ENCODE peak calls at places on chromosomes 7 and 10, in ten cellular contexts. Y is activated CD8-positive, alpha-beta memory T cell treated with anti-CD3 and anti-CD28 coated beads, Interleukin-2, amount 10 ng/mL, durations not matched to agents 7 days and 5 days; X is GM03348; G is brain microvascular endothelial cell; F is NCI-H1417; W is NCI-H2029 treated with DMSO at 0.1 percent for 48 hours; L is DMS153; H is iPS-NIHi11; M is lower leg skin; D is stimulated activated CD8-positive, alpha-beta memory T cell treated with anti-CD3 and anti-CD28 coated beads, Interleukin-7, amount 100 ng/mL, for 24 hours. K is an unnamed sample.

GRCh38 chr10:44348496-44348895 is 36.4 kb downstream of the CXCL12 start:
- DNase-seq in F (no peak), G (no peak), H (no peak), Y (no peak), M (peak; percentile 60), X (no peak), D (no peak), W (no peak), L (no peak), K (no peak)

GRCh38 chr7:17991866-17992648 is 35.6 kb downstream of the PRPS1L1 start:
- DNase-seq in X (no peak), G (no peak), L (no peak), F (no peak), Y (no peak), M (no peak), D (no peak), W (no peak), H (no peak), K (no peak)

GRCh38 chr10:102412293-102412692 is 6.3 kb downstream of the PSD start:
- DNase-seq in F (no peak), G (no peak), H (no peak), Y (no peak), D (no peak), M (no peak), X (no peak), L (no peak), W (no peak), K (no peak)

GRCh38 chr7:111987115-111987826 is 218.9 kb downstream of the DOCK4 start:
- DNase-seq in Y (no peak), F (no peak), L (no peak), H (no peak), W (no peak), M (no peak), X (peak; percentile 36), D (no peak), G (no peak), K (peak; percentile 68)

GRCh38 chr7:112162161-112163020 is 43.8 kb downstream of the DOCK4 start:
- DNase-seq in M (no peak), D (no peak), H (peak; percentile 77), G (peak; percentile 82), W (peak; percentile 84), X (no peak), Y (no peak), F (peak; percentile 59), L (peak; percentile 61), K (no peak)

GRCh38 chr7:106345421-106346166 is 60.8 kb upstream of the NAMPT start:
- DNase-seq in X (no peak), L (no peak), D (peak; percentile 30), M (no peak), F (no peak), Y (peak; percentile 56), G (no peak), W (no peak), H (no peak), K (peak; percentile 33)

GRCh38 chr7:109522585-109522984 is 952.9 kb downstream of the DNAJB9 start:
- DNase-seq in X (no peak), F (no peak), D (no peak), Y (no peak), H (no peak), M (no peak), G (no peak), L (no peak), W (no peak), K (no peak)

GRCh38 chr10:9814285-9814866 is 1203.3 kb upstream of the CELF2 start:
- DNase-seq in M (no peak), F (no peak), G (peak; percentile 71), Y (no peak), D (no peak), X (peak; percentile 28), L (no peak), W (no peak), H (no peak), K (peak; percentile 38)

GRCh38 chr10:123721441-123722049 is 55.4 kb downstream of the GPR26 start:
- DNase-seq in H (no peak), Y (no peak), L (no peak), W (no peak), D (no peak), F (no peak), G (no peak), X (no peak), M (peak; percentile 18), K (no peak)

GRCh38 chr7:31071316-31071715 is 19.2 kb downstream of the ADCYAP1R1 start:
- DNase-seq in W (no peak), D (no peak), M (no peak), H (no peak), L (no peak), G (no peak), Y (no peak), F (no peak), X (no peak), K (no peak)

GRCh38 chr10:79434816-79435215 is 10.6 kb downstream of the ZCCHC24 start:
- DNase-seq in X (peak; percentile 78), H (no peak), Y (no peak), F (no peak), M (no peak), G (peak; percentile 68), D (no peak), L (no peak), W (no peak), K (peak; percentile 80)

GRCh38 chr10:114068054-114068707 is 24.5 kb downstream of the ADRB1 start:
- DNase-seq in Y (no peak), L (no peak), W (no peak), D (no peak), G (no peak), H (no peak), F (peak; percentile 24), X (no peak), M (no peak), K (peak; percentile 8)

K was measured in stromal cell of bone marrow.